ENCODE peak calls at places on chromosome 12, in ten cellular contexts. O is kidney, B is transverse colon, X is glomerular endothelial cell, L is ascending aorta, P is pulmonary artery endothelial cell, A is heart left ventricle, M is M059J, U is left cardiac atrium, T is A549. H is an unnamed sample.

GRCh38 chr12:78191611-78192010 is 360.9 kb downstream of the NAV3 start:
- DNase-seq in O (no peak), B (no peak), X (no peak), L (no peak), P (no peak), A (no peak), M (peak), U (no peak), T (no peak), H (no peak)

GRCh38 chr12:100565987-100566545 is 7.4 kb upstream of the GAS2L3 start:
- DNase-seq in O (no peak), B (no peak), X (no peak), L (no peak), P (no peak), A (no peak), M (no peak), U (no peak), T (no peak), H (no peak)

GRCh38 chr12:69569236-69569635 is 16.0 kb upstream of the CCT2 start:
- DNase-seq in O (no peak), B (no peak), X (no peak), L (no peak), P (no peak), A (no peak), M (peak), U (no peak), T (no peak), H (no peak)

GRCh38 chr12:128387811-128388422 is 120.9 kb downstream of the TMEM132C start:
- DNase-seq in O (no peak), B (peak), X (no peak), L (no peak), P (no peak), A (peak), M (peak), U (peak), T (peak), H (peak)

GRCh38 chr12:57416039-57416996 is 14.5 kb downstream of the R3HDM2 start:
- DNase-seq in O (no peak), B (no peak), X (no peak), L (no peak), P (no peak), A (no peak), M (peak), U (no peak), T (no peak), H (no peak)

GRCh38 chr12:118840399-118840798 is 140.9 kb upstream of the SRRM4 start:
- DNase-seq in O (no peak), B (no peak), X (no peak), L (no peak), P (no peak), A (no peak), M (no peak), U (no peak), T (no peak), H (no peak)

GRCh38 chr12:41230756-41231155 is 42.6 kb downstream of the PDZRN4 start:
- DNase-seq in O (no peak), B (no peak), X (no peak), L (no peak), P (no peak), A (no peak), M (no peak), U (no peak), T (no peak), H (no peak)

GRCh38 chr12:113359133-113359938 is 949 bp downstream of the PLBD2 start:
- DNase-seq in O (peak), B (peak), X (no peak), L (no peak), P (no peak), A (peak), M (peak), U (peak), T (no peak), H (no peak)

GRCh38 chr12:92042791-92043531 is 102.7 kb downstream of the BTG1 start:
- DNase-seq in O (no peak), B (no peak), X (no peak), L (no peak), P (no peak), A (no peak), M (peak), U (no peak), T (no peak), H (no peak)

GRCh38 chr12:108318472-108319275 is 20.4 kb downstream of the CMKLR1 start:
- DNase-seq in O (peak), B (no peak), X (no peak), L (no peak), P (no peak), A (no peak), M (no peak), U (no peak), T (no peak), H (no peak)

GRCh38 chr12:75809745-75810144 is 221.8 kb downstream of the PHLDA1 start:
- DNase-seq in O (no peak), B (no peak), X (no peak), L (no peak), P (no peak), A (no peak), M (no peak), U (no peak), T (no peak), H (no peak)

GRCh38 chr12:4086481-4086880 is 187.1 kb upstream of the CCND2 start:
- DNase-seq in O (no peak), B (no peak), X (no peak), L (no peak), P (no peak), A (no peak), M (no peak), U (no peak), T (no peak), H (no peak)

GRCh38 chr12:131204416-131205311 is 251.0 kb downstream of the ADGRD1 start:
- DNase-seq in O (peak), B (no peak), X (no peak), L (no peak), P (no peak), A (no peak), M (no peak), U (no peak), T (no peak), H (no peak)

GRCh38 chr12:64103821-64104220 is 118.3 kb downstream of the KICS2 start:
- DNase-seq in O (no peak), B (no peak), X (no peak), L (no peak), P (no peak), A (no peak), M (peak), U (no peak), T (no peak), H (no peak)

GRCh38 chr12:124049451-124050094 is 76.6 kb downstream of the ZNF664 start:
- DNase-seq in O (no peak), B (no peak), X (no peak), L (no peak), P (no peak), A (no peak), M (peak), U (no peak), T (no peak), H (no peak)

GRCh38 chr12:95870897-95871296 is 12.1 kb downstream of the SNRPF start:
- DNase-seq in O (no peak), B (no peak), X (no peak), L (no peak), P (no peak), A (no peak), M (no peak), U (no peak), T (no peak), H (no peak)